ENCODE peak calls at places on chromosome 16, in seven cellular contexts. D is NCI-H1694; E is NAMALWA; S is T-helper 1 cell; W is stimulated activated CD4-positive, alpha-beta T cell treated with anti-CD3 and anti-CD28 coated beads, Interleukin-1b, Interleukin-23, amount 100 ng/mL, for 1 hour; C is NCI-H345; U is hippocampal formation. P is an unnamed sample.

GRCh38 chr16:3135120-3135715 is 389 bp downstream of the ZNF213 start:
- DNase-seq in S (no peak), E (no peak), C (no peak), D (no peak), W (no peak), U (no peak), P (no peak)

GRCh38 chr16:4200000-4200780 is 41.7 kb downstream of the SRL start:
- DNase-seq in S (no peak), E (peak; percentile 67), U (peak; percentile 30), D (peak; percentile 21), C (peak; percentile 57), W (no peak), P (peak; percentile 44)

GRCh38 chr16:75733305-75734141 is 7.2 kb upstream of the CPHXL start:
- DNase-seq in S (no peak), W (no peak), D (no peak), U (no peak), E (no peak), C (no peak), P (peak; percentile 36)

GRCh38 chr16:54159490-54160080 is 127.0 kb downstream of the IRX3 start:
- DNase-seq in U (no peak), D (no peak), C (no peak), W (no peak), E (no peak), S (no peak), P (no peak)

GRCh38 chr16:57071840-57072541 is 20.4 kb upstream of the CPNE2 start:
- DNase-seq in C (no peak), U (no peak), D (no peak), W (no peak), E (peak; percentile 39), S (no peak), P (no peak)

GRCh38 chr16:11350531-11351335 is 5.5 kb downstream of the RMI2 start:
- DNase-seq in U (no peak), E (no peak), D (no peak), W (no peak), S (no peak), C (no peak), P (no peak)

GRCh38 chr16:64172652-64173051 is 949.2 kb downstream of the CDH11 start:
- DNase-seq in S (no peak), C (no peak), W (no peak), E (no peak), D (no peak), U (no peak), P (no peak)

GRCh38 chr16:2458887-2459646 is 842 bp upstream of the TEDC2 start:
- DNase-seq in U (no peak), W (no peak), S (no peak), C (peak; percentile 36), D (no peak), E (peak; percentile 35), P (no peak)

GRCh38 chr16:70700101-70701020 is 14.5 kb upstream of the MTSS2 start:
- DNase-seq in U (peak; percentile 81), S (no peak), C (peak; percentile 16), D (peak; percentile 34), W (no peak), E (no peak), P (peak; percentile 9)

GRCh38 chr16:4334724-4335495 is 16.2 kb downstream of the PAM16 start:
- DNase-seq in E (no peak), U (no peak), C (no peak), W (no peak), S (no peak), D (no peak), P (no peak)

GRCh38 chr16:47644166-47644565 is 183.0 kb downstream of the PHKB start:
- DNase-seq in C (no peak), E (no peak), W (no peak), U (no peak), D (no peak), S (no peak), P (peak; percentile 14)

GRCh38 chr16:70664325-70665112 is 18.2 kb downstream of the IL34 start:
- DNase-seq in U (no peak), S (no peak), W (no peak), E (no peak), C (no peak), D (no peak), P (no peak)

GRCh38 chr16:4693956-4694663 is 748 bp downstream of the NUDT16L1 start:
- DNase-seq in D (no peak), W (peak; percentile 14), U (no peak), C (peak; percentile 36), S (peak; percentile 37), E (peak; percentile 53), P (peak; percentile 31)

GRCh38 chr16:58854392-58854791 is 120.3 kb upstream of the GOT2 start:
- DNase-seq in W (no peak), U (no peak), C (no peak), S (no peak), D (no peak), E (no peak), P (no peak)

GRCh38 chr16:4924593-4925378 is 12.2 kb downstream of the PPL start:
- DNase-seq in W (no peak), U (no peak), C (no peak), D (no peak), E (no peak), S (no peak), P (no peak)

GRCh38 chr16:89484923-89485679 is 5.3 kb downstream of the ANKRD11 start:
- DNase-seq in D (no peak), C (no peak), E (peak; percentile 57), U (no peak), S (no peak), W (no peak), P (no peak)